ENCODE peak calls at places on chromosomes 6 and 20, in six cellular contexts. U is sigmoid colon, Q is transverse colon, V is SK-N-SH, X is esophagus muscularis mucosa, C is stomach. Y is an unnamed sample.

GRCh38 chr20:63238491-63239126 is 2.9 kb downstream of the BIRC7 start:
- DNase-seq in Q (no peak), V (peak; percentile 57), U (no peak), X (no peak), C (no peak), Y (no peak)

GRCh38 chr6:90712165-90712564 is 125.3 kb upstream of the MAP3K7 start:
- DNase-seq in V (no peak), Q (no peak), X (no peak), C (no peak), U (no peak), Y (no peak)

GRCh38 chr6:6788394-6789020 is 200.0 kb downstream of the LY86 start:
- DNase-seq in X (no peak), C (peak; percentile 27), V (no peak), U (no peak), Q (peak; percentile 41), Y (no peak)

GRCh38 chr20:36314734-36315544 is 8.8 kb downstream of the DLGAP4 start:
- DNase-seq in Q (no peak), V (no peak), U (peak; percentile 27), X (no peak), C (no peak), Y (peak; percentile 12)

GRCh38 chr6:157984686-157985225 is 3.1 kb downstream of the SYNJ2 start:
- DNase-seq in Q (no peak), V (no peak), C (no peak), U (peak; percentile 39), X (no peak), Y (no peak)

GRCh38 chr6:71190809-71191208 is 97.8 kb upstream of the OGFRL1 start:
- DNase-seq in Q (no peak), C (no peak), U (no peak), X (no peak), V (peak; percentile 10), Y (no peak)

GRCh38 chr6:106799008-106799952 is 169.9 kb downstream of the QRSL1 start:
- DNase-seq in U (no peak), C (no peak), V (no peak), Q (no peak), X (no peak), Y (no peak)

GRCh38 chr6:36666726-36667591 is 11.6 kb upstream of the CDKN1A start:
- DNase-seq in V (peak; percentile 62), X (no peak), Q (peak; percentile 65), U (peak; percentile 89), C (peak; percentile 47), Y (peak; percentile 86)

GRCh38 chr6:16950311-16950710 is 151.5 kb upstream of the STMND1 start:
- DNase-seq in Q (no peak), C (no peak), V (no peak), X (no peak), U (no peak), Y (no peak)

GRCh38 chr6:89956182-89956581 is 61.9 kb downstream of the GJA10 start:
- DNase-seq in V (no peak), U (no peak), X (no peak), C (no peak), Q (no peak), Y (no peak)

GRCh38 chr6:30615219-30615957 is 1.7 kb downstream of the PPP1R10 start:
- DNase-seq in Q (peak; percentile 41), U (peak; percentile 71), X (no peak), V (no peak), C (peak; percentile 38), Y (no peak)

GRCh38 chr6:155116571-155116910 is 121.4 kb downstream of the TIAM2 start:
- DNase-seq in Q (no peak), U (no peak), V (no peak), C (no peak), X (no peak), Y (no peak)

GRCh38 chr6:26056583-26057350 is 30.5 kb upstream of the HFE start:
- DNase-seq in C (no peak), X (peak; percentile 94), V (peak; percentile 52), Q (peak; percentile 24), U (peak; percentile 69), Y (no peak)

GRCh38 chr6:128521302-128521632 is 868 bp upstream of the PTPRK start:
- DNase-seq in X (no peak), Q (no peak), U (no peak), C (no peak), V (no peak), Y (no peak)

GRCh38 chr6:157904999-157905398 is 76.7 kb upstream of the SYNJ2 start:
- DNase-seq in Q (no peak), U (no peak), C (no peak), V (no peak), X (no peak), Y (no peak)

GRCh38 chr20:4809707-4810106 is 88.0 kb downstream of the PRND start:
- DNase-seq in C (no peak), U (no peak), X (no peak), V (no peak), Q (peak; percentile 23), Y (no peak)

GRCh38 chr6:165726290-165726875 is 63.3 kb upstream of the PDE10A start:
- DNase-seq in C (no peak), V (no peak), X (no peak), U (no peak), Q (no peak), Y (no peak)

GRCh38 chr20:57964011-57964862 is 254.4 kb upstream of the PMEPA1 start:
- DNase-seq in C (no peak), V (no peak), U (no peak), Q (no peak), X (no peak), Y (peak; percentile 85)

GRCh38 chr6:163414367-163415175 is at the start of gene QKI:
- DNase-seq in X (no peak), Q (peak; percentile 78), V (peak; percentile 89), U (peak; percentile 95), C (peak; percentile 84), Y (peak; percentile 96)

GRCh38 chr6:97052152-97052787 is 127.7 kb downstream of the KLHL32 start:
- DNase-seq in C (no peak), V (no peak), Q (no peak), X (no peak), U (no peak), Y (no peak)

GRCh38 chr20:891121-892080 is 24.7 kb downstream of the ANGPT4 start:
- DNase-seq in X (no peak), Q (no peak), U (peak; percentile 72), V (no peak), C (no peak), Y (peak; percentile 34)

GRCh38 chr6:136607204-136607931 is 57.1 kb upstream of the MAP7 start:
- DNase-seq in V (no peak), C (no peak), Q (no peak), X (no peak), U (no peak), Y (no peak)

GRCh38 chr6:136134275-136134674 is 115.8 kb downstream of the MTFR2 start:
- DNase-seq in X (no peak), C (no peak), V (no peak), U (no peak), Q (no peak), Y (no peak)

GRCh38 chr6:130934848-130935585 is 107.8 kb downstream of the SMLR1 start:
- DNase-seq in C (no peak), U (no peak), Q (no peak), X (no peak), V (no peak), Y (no peak)

GRCh38 chr6:130932956-130933355 is 105.8 kb downstream of the SMLR1 start:
- DNase-seq in Q (no peak), C (no peak), V (no peak), U (no peak), X (no peak), Y (no peak)

GRCh38 chr6:130932438-130932837 is 105.2 kb downstream of the SMLR1 start:
- DNase-seq in U (no peak), V (no peak), C (no peak), Q (no peak), X (no peak), Y (no peak)

GRCh38 chr6:130931683-130932082 is 104.5 kb downstream of the SMLR1 start:
- DNase-seq in V (no peak), X (no peak), Q (no peak), C (no peak), U (no peak), Y (no peak)

DNA sequence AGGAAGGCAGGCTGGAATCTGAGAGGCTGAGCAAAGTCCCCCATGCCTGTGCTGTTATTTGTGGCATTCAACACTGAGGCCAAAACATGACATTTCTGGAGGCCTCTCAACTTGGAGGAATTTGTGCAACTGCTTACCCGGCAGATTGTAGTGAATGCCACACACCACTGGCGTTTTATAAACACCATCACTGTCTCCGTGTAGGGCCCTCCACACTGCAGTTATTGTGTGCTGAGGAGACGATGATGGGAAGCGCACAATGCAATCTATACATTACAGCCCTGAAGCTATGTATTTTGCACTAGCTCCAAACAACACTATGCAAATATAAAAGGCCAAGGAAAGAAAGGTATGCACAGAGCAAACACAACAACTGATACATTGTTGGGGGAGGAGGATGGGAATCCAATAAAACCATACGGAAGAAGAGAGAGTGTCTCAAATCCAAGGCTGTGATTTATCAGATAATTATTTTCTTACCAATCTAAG is 106.5 kb downstream of the SMLR1 start:
- DNase-seq in U (no peak), C (no peak), X (no peak), Q (no peak), V (no peak), Y (no peak)
- TF ChIP-seq EP300 in U (no peak), C (no peak), X (no peak), Q (no peak), V (no peak), Y (no peak)

DNA sequence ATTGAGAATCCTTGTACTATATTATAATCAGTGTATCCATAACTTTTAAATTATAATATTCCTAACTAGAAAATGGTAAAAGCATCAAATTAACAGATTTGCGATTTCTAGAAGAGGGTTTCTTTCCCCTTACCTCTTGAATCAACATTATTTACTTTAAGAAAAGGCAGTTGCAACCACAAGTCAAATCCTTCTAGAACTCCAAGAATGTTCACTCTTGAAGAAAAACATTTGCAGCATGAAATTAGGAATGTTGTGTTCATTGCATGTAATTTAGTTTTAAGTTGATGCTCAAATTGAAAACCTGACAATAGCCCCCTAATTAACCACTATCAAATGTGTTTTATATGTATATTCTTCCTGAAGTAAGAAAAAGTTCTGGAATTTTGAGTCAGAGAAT is 2.3 kb upstream of the REV3L start:
- DNase-seq in X (no peak), V (no peak), Q (no peak), C (no peak), U (no peak), Y (no peak)
- H3K4me3 ChIP-seq in X (no peak overlapping the region), V (no peak overlapping the region), Q (no peak overlapping the region), C (no peak overlapping the region), U (peak overlapping the region; percentile 80), Y (no peak overlapping the region)

GRCh38 chr20:33209789-33210188 is 7.4 kb upstream of the BPIFA3 start:
- DNase-seq in Q (peak; percentile 56), C (peak; percentile 78), U (no peak), X (no peak), V (no peak), Y (peak; percentile 62)
- H3K27me3 ChIP-seq in Q (peaks cover 15% of the 10 kb centered on the region), C (no peaks in the 10 kb centered on the region), U (no peaks in the 10 kb centered on the region), X (no peaks in the 10 kb centered on the region), V (peaks cover 2% of the 10 kb centered on the region), Y (no peaks in the 10 kb centered on the region)

DNA sequence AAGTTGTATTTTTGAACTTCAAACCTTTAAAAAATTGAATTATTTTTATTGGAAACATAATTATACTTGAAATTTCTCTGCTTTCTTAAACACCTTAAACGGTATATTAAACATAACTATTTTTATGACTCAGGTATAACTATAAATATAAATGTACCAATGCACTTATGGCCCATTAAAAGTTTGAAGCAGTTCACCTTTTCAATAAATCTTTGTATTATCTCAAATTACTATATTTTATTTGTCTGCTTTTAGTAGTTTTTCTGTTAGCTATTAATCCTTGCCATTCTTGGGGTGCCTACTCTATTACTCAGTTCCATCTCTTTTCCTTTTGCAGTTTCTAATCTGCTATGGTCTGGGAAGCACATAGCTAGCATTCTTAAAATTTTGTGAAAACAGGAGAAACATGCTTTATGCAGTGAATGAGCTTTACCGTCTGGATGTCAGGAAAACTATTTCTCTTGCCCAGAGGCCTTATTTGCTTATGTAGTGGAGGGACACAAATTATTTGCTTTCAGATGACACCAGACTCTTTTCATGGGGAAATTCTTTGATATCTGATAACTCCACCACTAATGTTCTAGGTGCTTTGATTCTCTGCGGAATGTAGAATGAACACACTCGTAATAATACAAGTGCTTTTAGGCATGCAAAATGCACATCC is 378.9 kb upstream of the CITED2 start:
- DNase-seq in X (no peak), V (no peak), Q (no peak), U (no peak), C (no peak), Y (no peak)
- TF ChIP-seq EP300 in X (no peak), V (peak; percentile 75), Q (no peak), U (no peak), C (no peak), Y (no peak)

Y was measured in upper lobe of left lung.